ENCODE peak calls at places on chromosomes 4 and X, in four cellular contexts. L is neural progenitor cell, Q is astrocyte, X is mammary epithelial cell. Z is an unnamed sample.

GRCh38 chr4:55030606-55031005 is 94.8 kb downstream of the KDR start:
- DNase-seq in Q (no peak), L (peak; percentile 36), X (no peak), Z (no peak)

GRCh38 chr4:61200195-61200990 is at the start of gene ADGRL3:
- DNase-seq in X (peak; percentile 56), Q (peak; percentile 44), L (peak; percentile 95), Z (peak; percentile 66)

GRCh38 chr4:6380746-6381411 is 91.5 kb downstream of the PPP2R2C start:
- DNase-seq in L (no peak), X (no peak), Q (no peak), Z (no peak)

GRCh38 chr4:127782025-127782274 is 172 bp upstream of the HSPA4L start:
- DNase-seq in L (peak; percentile 95), X (peak; percentile 87), Q (peak; percentile 62), Z (peak; percentile 95)

GRCh38 chr4:86704601-86705000 is 110.5 kb downstream of the PTPN13 start:
- DNase-seq in L (no peak), X (no peak), Q (no peak), Z (no peak)

GRCh38 chr4:85724801-85725548 is 250.0 kb downstream of the ARHGAP24 start:
- DNase-seq in Q (no peak), L (no peak), X (no peak), Z (peak; percentile 66)

GRCh38 chrX:48468693-48469691 is 1.1 kb downstream of the SLC38A5 start:
- DNase-seq in L (peak; percentile 27), X (no peak), Q (no peak), Z (no peak)

GRCh38 chrX:137166591-137166990 is 132.8 kb upstream of the GPR101 start:
- DNase-seq in Q (no peak), X (no peak), L (peak; percentile 51), Z (no peak)

GRCh38 chr4:102684605-102685052 is 76.1 kb downstream of the MANBA start:
- DNase-seq in Q (peak; percentile 29), L (no peak), X (peak; percentile 97), Z (peak; percentile 5)

GRCh38 chr4:77921701-77922100 is 59.1 kb downstream of the MRPL1 start:
- DNase-seq in L (no peak), Q (peak; percentile 94), X (peak; percentile 82), Z (peak; percentile 82)

GRCh38 chr4:7649741-7650531 is 215.2 kb upstream of the PSAPL1 start:
- DNase-seq in L (no peak), Q (peak; percentile 98), X (peak; percentile 82), Z (peak; percentile 45)

GRCh38 chr4:27003602-27004238 is 143.1 kb downstream of the STIM2 start:
- DNase-seq in Q (peak; percentile 62), L (no peak), X (no peak), Z (no peak)

GRCh38 chr4:182832352-182833120 is 84.7 kb downstream of the DCTD start:
- DNase-seq in L (no peak), X (no peak), Q (no peak), Z (no peak)
- H3K9ac ChIP-seq in L (no peak overlapping the region), X (no peak overlapping the region), Q (no peak overlapping the region), Z (no peak overlapping the region)

GRCh38 chr4:1403591-1404572 is 2.4 kb downstream of the NKX1-1 start:
- DNase-seq in Q (no peak), X (no peak), L (no peak), Z (peak; percentile 15)

GRCh38 chr4:1405636-1406415 is 416 bp downstream of the NKX1-1 start:
- DNase-seq in Q (no peak), L (no peak), X (no peak), Z (no peak)

GRCh38 chr4:1403177-1403583 is 3.1 kb downstream of the NKX1-1 start:
- DNase-seq in X (no peak), L (no peak), Q (no peak), Z (no peak)

GRCh38 chr4:1405249-1405635 is 1.0 kb downstream of the NKX1-1 start:
- DNase-seq in L (no peak), X (no peak), Q (no peak), Z (no peak)

DNA sequence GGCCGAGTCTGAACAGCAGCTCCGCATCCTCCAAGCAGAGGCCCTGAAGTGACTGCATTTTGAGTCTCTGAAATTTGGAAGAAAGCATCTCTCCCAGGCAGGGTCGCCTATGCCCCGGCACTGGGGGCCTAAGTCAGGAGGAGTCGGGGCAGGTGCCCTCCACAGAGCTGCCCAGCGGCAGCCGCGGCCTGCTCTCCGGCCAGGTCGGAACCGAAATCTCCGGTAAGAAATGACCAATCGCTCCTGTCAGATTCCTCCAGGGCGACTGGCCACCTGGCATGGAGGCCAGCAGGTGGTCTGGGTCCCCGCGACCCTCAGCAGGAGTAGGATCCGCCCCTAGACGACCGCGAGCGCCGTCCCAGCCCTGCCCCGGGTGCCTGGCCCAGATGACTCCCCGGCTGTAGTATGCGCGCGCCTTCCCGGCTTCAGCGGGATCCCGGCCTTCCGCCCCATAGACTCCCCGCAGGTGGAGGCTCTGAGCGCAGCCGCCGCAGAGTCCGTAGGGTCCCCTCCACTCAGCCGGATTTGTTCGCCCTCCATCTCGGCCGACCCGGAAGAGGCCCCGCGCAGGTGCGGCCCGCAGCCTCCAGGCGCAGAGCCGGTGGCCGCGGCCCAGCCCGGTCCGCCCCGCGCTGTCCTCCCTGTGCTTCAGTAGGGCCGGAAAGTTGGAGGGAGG is 1.5 kb downstream of the NKX1-1 start:
- DNase-seq in L (no peak), X (no peak), Q (no peak), Z (no peak)
- H3K27me3 ChIP-seq in L (peaks cover 100% of the 10 kb centered on the region), X (peaks cover 82% of the 10 kb centered on the region), Q (peaks cover 54% of the 10 kb centered on the region), Z (peaks cover 62% of the 10 kb centered on the region)

GRCh38 chrX:71493111-71493613 is 39.7 kb upstream of the OGT start:
- DNase-seq in L (no peak), Q (no peak), X (no peak), Z (no peak)
- H3K9ac ChIP-seq in L (no peak overlapping the region), Q (no peak overlapping the region), X (no peak overlapping the region), Z (peak overlapping the region; percentile 71)

GRCh38 chrX:10047133-10047532 is 80.0 kb downstream of the CLDN34 start:
- DNase-seq in Q (no peak), X (no peak), L (no peak), Z (no peak)

GRCh38 chrX:10047631-10048030 is 80.5 kb downstream of the CLDN34 start:
- DNase-seq in Q (no peak), X (no peak), L (peak; percentile 15), Z (no peak)

GRCh38 chrX:10043386-10043785 is 76.2 kb downstream of the CLDN34 start:
- DNase-seq in X (no peak), Q (no peak), L (no peak), Z (no peak)

GRCh38 chrX:10044021-10044420 is 76.9 kb downstream of the CLDN34 start:
- DNase-seq in X (no peak), Q (no peak), L (no peak), Z (no peak)

GRCh38 chrX:10045327-10046000 is 78.3 kb downstream of the CLDN34 start:
- DNase-seq in X (no peak), L (no peak), Q (no peak), Z (no peak)
- H3K27me3 ChIP-seq in X (no peaks in the 10 kb centered on the region), L (no peaks in the 10 kb centered on the region), Q (no peaks in the 10 kb centered on the region), Z (no peaks in the 10 kb centered on the region)

GRCh38 chrX:45903781-45904201 is 641.4 kb downstream of the ZNF674 start:
- DNase-seq in L (peak; percentile 33), X (no peak), Q (no peak), Z (no peak)
- H3K9ac ChIP-seq in L (no peak overlapping the region), X (no peak overlapping the region), Q (no peak overlapping the region), Z (no peak overlapping the region)

GRCh38 chr4:110770353-110770752 is 147.5 kb upstream of the PITX2 start:
- DNase-seq in Q (no peak), L (no peak), X (no peak), Z (no peak)
- H3K27me3 ChIP-seq in Q (no peaks in the 10 kb centered on the region), L (no peaks in the 10 kb centered on the region), X (no peaks in the 10 kb centered on the region), Z (no peaks in the 10 kb centered on the region)

GRCh38 chrX:134806707-134807038 is 148.4 kb upstream of the PLAC1 start:
- DNase-seq in X (no peak), L (no peak), Q (no peak), Z (no peak)
- H3K9ac ChIP-seq in X (peak overlapping the region; percentile 72), L (no peak overlapping the region), Q (peak overlapping the region; percentile 92), Z (peak overlapping the region; percentile 74)

GRCh38 chr4:3774253-3774883 is 8.2 kb downstream of the ADRA2C start:
- DNase-seq in L (no peak), X (no peak), Q (no peak), Z (no peak)
- H3K27me3 ChIP-seq in L (no peaks in the 10 kb centered on the region), X (no peaks in the 10 kb centered on the region), Q (peaks cover 18% of the 10 kb centered on the region), Z (peaks cover 48% of the 10 kb centered on the region)

DNA sequence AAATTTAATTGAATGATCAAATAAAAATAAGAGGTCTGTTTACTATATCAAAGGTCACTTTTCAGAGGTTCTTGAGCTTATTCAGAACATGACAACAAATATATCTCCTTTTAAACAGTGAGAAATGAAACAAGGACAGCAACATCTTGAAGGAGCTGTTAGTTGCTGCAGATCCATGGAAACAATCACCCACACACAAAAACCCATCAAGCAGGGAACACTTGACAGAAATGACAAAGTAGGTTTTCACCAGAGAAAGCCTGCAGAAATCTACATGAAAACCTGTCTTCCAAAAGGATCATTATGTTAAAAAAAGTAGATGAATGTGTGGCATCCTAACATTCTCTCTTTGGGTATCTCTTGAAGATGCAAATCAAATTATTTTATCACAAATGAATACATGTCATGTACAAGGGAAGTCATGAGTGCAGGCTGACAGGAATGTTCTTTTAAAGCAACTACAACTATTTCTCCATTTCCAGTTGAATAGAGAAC is 203.0 kb downstream of the GRIA2 start:
- DNase-seq in X (no peak), Q (no peak), L (no peak), Z (no peak)
- H3K9ac ChIP-seq in X (no peak overlapping the region), Q (no peak overlapping the region), L (no peak overlapping the region), Z (no peak overlapping the region)

Z was measured in adipocyte.